ENCODE peak calls at places on chromosome 15, in six cellular contexts. One of them, this sample, is unnamed.

GRCh38 chr15:73346735-73347312 is 21.9 kb downstream of the HCN4 start:
- DNase-seq in ovary: peak; percentile 36
- DNase-seq in A549: peak; percentile 63
- DNase-seq in H1: peak; percentile 34
- DNase-seq in transverse colon: peak; percentile 65
- DNase-seq in stomach: peak; percentile 74
- DNase-seq in this sample: no peak

GRCh38 chr15:74277245-74277644 is 41.1 kb downstream of the CCDC33 start:
- DNase-seq in ovary: no peak
- DNase-seq in A549: no peak
- DNase-seq in H1: no peak
- DNase-seq in transverse colon: no peak
- DNase-seq in stomach: no peak
- DNase-seq in this sample: no peak

GRCh38 chr15:65377976-65378366 is at the start of gene IGDCC3:
- DNase-seq in ovary: peak; percentile 57
- DNase-seq in A549: no peak
- DNase-seq in H1: no peak
- DNase-seq in transverse colon: no peak
- DNase-seq in stomach: no peak
- DNase-seq in this sample: no peak

GRCh38 chr15:39359736-39360135 is 221.1 kb upstream of the THBS1 start:
- DNase-seq in ovary: no peak
- DNase-seq in A549: no peak
- DNase-seq in H1: no peak
- DNase-seq in transverse colon: no peak
- DNase-seq in stomach: no peak
- DNase-seq in this sample: no peak

GRCh38 chr15:85623648-85624047 is 171.1 kb downstream of the KLHL25 start:
- DNase-seq in ovary: no peak
- DNase-seq in A549: no peak
- DNase-seq in H1: no peak
- DNase-seq in transverse colon: no peak
- DNase-seq in stomach: no peak
- DNase-seq in this sample: no peak

GRCh38 chr15:85507114-85507513 is 126.7 kb downstream of the AKAP13 start:
- DNase-seq in ovary: no peak
- DNase-seq in A549: no peak
- DNase-seq in H1: no peak
- DNase-seq in transverse colon: no peak
- DNase-seq in stomach: no peak
- DNase-seq in this sample: no peak

GRCh38 chr15:89489376-89489775 is 7.0 kb downstream of the RHCG start:
- DNase-seq in ovary: no peak
- DNase-seq in A549: no peak
- DNase-seq in H1: no peak
- DNase-seq in transverse colon: no peak
- DNase-seq in stomach: no peak
- DNase-seq in this sample: no peak

GRCh38 chr15:58947179-58947578 is 13.7 kb upstream of the SLTM start:
- DNase-seq in ovary: no peak
- DNase-seq in A549: no peak
- DNase-seq in H1: no peak
- DNase-seq in transverse colon: no peak
- DNase-seq in stomach: no peak
- DNase-seq in this sample: no peak

GRCh38 chr15:82178061-82178460 is 84.5 kb downstream of the EFL1 start:
- DNase-seq in ovary: no peak
- DNase-seq in A549: no peak
- DNase-seq in H1: no peak
- DNase-seq in transverse colon: no peak
- DNase-seq in stomach: no peak
- DNase-seq in this sample: no peak

GRCh38 chr15:79058260-79058850 is 32.2 kb downstream of the RASGRF1 start:
- DNase-seq in ovary: no peak
- DNase-seq in A549: no peak
- DNase-seq in H1: no peak
- DNase-seq in transverse colon: no peak
- DNase-seq in stomach: no peak
- DNase-seq in this sample: peak; percentile 56

GRCh38 chr15:42736793-42737528 is at the start of gene CDAN1:
- DNase-seq in ovary: peak; percentile 94
- DNase-seq in A549: peak; percentile 89
- DNase-seq in H1: peak; percentile 29
- DNase-seq in transverse colon: peak; percentile 95
- DNase-seq in stomach: peak; percentile 94
- DNase-seq in this sample: peak; percentile 97

GRCh38 chr15:41730543-41730942 is 43.7 kb upstream of the MAPKBP1 start:
- DNase-seq in ovary: no peak
- DNase-seq in A549: no peak
- DNase-seq in H1: no peak
- DNase-seq in transverse colon: no peak
- DNase-seq in stomach: no peak
- DNase-seq in this sample: no peak

GRCh38 chr15:64013179-64014043 is 32.9 kb downstream of the DAPK2 start:
- DNase-seq in ovary: no peak
- DNase-seq in A549: no peak
- DNase-seq in H1: no peak
- DNase-seq in transverse colon: peak; percentile 56
- DNase-seq in stomach: peak; percentile 60
- DNase-seq in this sample: no peak

GRCh38 chr15:25439456-25439836 is 622 bp upstream of the UBE3A start:
- DNase-seq in ovary: no peak
- DNase-seq in A549: no peak
- DNase-seq in H1: no peak
- DNase-seq in transverse colon: peak; percentile 49
- DNase-seq in stomach: peak; percentile 27
- DNase-seq in this sample: no peak

GRCh38 chr15:44812029-44812517 is 75.7 kb downstream of the TRIM69 start:
- DNase-seq in ovary: no peak
- DNase-seq in A549: no peak
- DNase-seq in H1: no peak
- DNase-seq in transverse colon: peak; percentile 90
- DNase-seq in stomach: peak; percentile 76
- DNase-seq in this sample: no peak

GRCh38 chr15:47743385-47743784 is 26.1 kb downstream of the SEMA6D start:
- DNase-seq in ovary: no peak
- DNase-seq in A549: no peak
- DNase-seq in H1: no peak
- DNase-seq in transverse colon: no peak
- DNase-seq in stomach: no peak
- DNase-seq in this sample: no peak

GRCh38 chr15:28896944-28897343 is 11.2 kb downstream of the APBA2 start:
- DNase-seq in ovary: no peak
- DNase-seq in A549: no peak
- DNase-seq in H1: no peak
- DNase-seq in transverse colon: no peak
- DNase-seq in stomach: no peak
- DNase-seq in this sample: no peak

GRCh38 chr15:75237316-75237982 is 20.7 kb upstream of the GOLGA6C start:
- DNase-seq in ovary: no peak
- DNase-seq in A549: no peak
- DNase-seq in H1: no peak
- DNase-seq in transverse colon: no peak
- DNase-seq in stomach: no peak
- DNase-seq in this sample: peak; percentile 44

GRCh38 chr15:79849789-79850188 is 47.0 kb downstream of the MTHFS start:
- DNase-seq in ovary: no peak
- DNase-seq in A549: peak; percentile 25
- DNase-seq in H1: no peak
- DNase-seq in transverse colon: no peak
- DNase-seq in stomach: peak; percentile 35
- DNase-seq in this sample: no peak

GRCh38 chr15:73841756-73842590 is 31.4 kb upstream of the TBC1D21 start:
- DNase-seq in ovary: no peak
- DNase-seq in A549: no peak
- DNase-seq in H1: no peak
- DNase-seq in transverse colon: no peak
- DNase-seq in stomach: no peak
- DNase-seq in this sample: no peak

DNA sequence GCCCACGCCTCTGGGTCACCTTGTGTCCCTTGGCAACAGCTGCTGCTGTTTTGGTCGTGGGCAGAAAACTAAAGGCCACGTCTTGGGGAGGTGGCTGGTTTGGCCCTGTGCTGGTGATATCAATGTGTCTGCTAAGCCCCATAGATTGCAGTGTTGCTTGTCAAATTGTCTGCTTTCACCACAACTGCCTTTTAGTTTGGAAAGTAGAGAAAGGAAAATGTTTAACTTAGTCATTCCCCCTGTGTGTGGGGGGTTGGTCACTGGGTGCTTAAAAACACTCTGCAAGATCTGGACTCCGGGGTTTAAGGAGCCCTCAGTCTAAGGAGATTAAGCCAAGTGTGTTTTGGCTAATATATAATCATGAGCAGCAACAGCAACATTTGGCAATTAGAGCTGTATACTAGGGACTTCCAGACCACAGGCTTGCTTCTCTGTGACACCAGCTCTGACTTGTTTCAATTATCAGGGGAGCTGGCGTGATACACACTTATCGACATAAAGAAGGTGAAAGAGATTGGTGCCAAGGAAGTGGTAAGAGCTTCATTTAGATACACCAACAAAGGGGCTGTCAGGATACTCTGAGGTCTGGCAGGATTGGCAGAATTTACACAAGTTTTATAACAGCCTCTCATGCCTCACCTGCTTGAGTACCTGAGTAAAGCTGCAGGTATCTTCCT is 3.5 kb downstream of the SMAD3 start:
- DNase-seq in ovary: no peak
- DNase-seq in A549: no peak
- DNase-seq in H1: no peak
- DNase-seq in transverse colon: no peak
- DNase-seq in stomach: no peak
- DNase-seq in this sample: no peak
- TF ChIP-seq EP300 in ovary: no peak
- TF ChIP-seq EP300 in A549: no peak
- TF ChIP-seq EP300 in H1: no peak
- TF ChIP-seq EP300 in transverse colon: no peak
- TF ChIP-seq EP300 in stomach: no peak
- TF ChIP-seq EP300 in this sample: no peak

DNA sequence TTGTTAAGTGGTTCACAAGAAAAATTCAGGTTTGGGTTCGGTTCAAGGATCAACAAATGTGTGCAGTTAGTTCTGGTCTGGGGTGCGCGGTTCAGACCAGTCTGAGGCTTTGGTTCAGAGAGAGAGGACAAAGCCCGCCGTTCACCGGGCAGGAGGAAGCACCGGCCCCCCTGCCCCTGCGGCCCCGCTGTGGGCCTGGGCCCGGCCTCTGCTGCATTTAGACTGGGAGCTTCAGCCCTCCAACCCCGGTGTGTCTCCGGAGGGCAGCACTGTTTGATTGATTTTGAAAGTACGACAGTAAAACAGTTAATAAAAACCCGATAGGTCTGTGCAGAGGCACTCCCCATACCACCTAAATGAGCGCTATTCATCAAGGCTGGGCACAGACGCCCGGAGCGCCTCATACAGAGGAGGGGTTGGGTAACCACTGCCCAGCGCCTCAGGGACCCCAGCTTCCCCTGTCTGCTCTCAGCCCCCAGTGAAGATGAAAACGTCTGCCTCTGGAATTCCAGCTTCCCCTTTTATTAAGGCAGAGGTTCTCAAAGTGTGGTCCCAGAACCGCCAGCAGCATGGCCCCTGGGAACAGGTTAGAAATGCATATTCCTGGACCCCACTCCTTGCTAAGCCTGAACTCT is 256.7 kb upstream of the TLE3 start:
- DNase-seq in ovary: no peak
- DNase-seq in A549: no peak
- DNase-seq in H1: no peak
- DNase-seq in transverse colon: no peak
- DNase-seq in stomach: no peak
- DNase-seq in this sample: no peak
- H3K4me3 ChIP-seq in ovary: no peak overlapping the region
- H3K4me3 ChIP-seq in A549: no peak overlapping the region
- H3K4me3 ChIP-seq in H1: no peak overlapping the region
- H3K4me3 ChIP-seq in transverse colon: no peak overlapping the region
- H3K4me3 ChIP-seq in stomach: no peak overlapping the region
- H3K4me3 ChIP-seq in this sample: no peak overlapping the region

GRCh38 chr15:69760263-69760855 is 307.7 kb downstream of the RPLP1 start:
- DNase-seq in ovary: no peak
- DNase-seq in A549: no peak
- DNase-seq in H1: no peak
- DNase-seq in transverse colon: no peak
- DNase-seq in stomach: no peak
- DNase-seq in this sample: no peak
- TF ChIP-seq EP300 in ovary: no peak
- TF ChIP-seq EP300 in A549: no peak
- TF ChIP-seq EP300 in H1: no peak
- TF ChIP-seq EP300 in transverse colon: no peak
- TF ChIP-seq EP300 in stomach: no peak
- TF ChIP-seq EP300 in this sample: peak; percentile 14

GRCh38 chr15:100860829-100861510 is 18.7 kb upstream of the ALDH1A3 start:
- DNase-seq in ovary: no peak
- DNase-seq in A549: no peak
- DNase-seq in H1: no peak
- DNase-seq in transverse colon: no peak
- DNase-seq in stomach: no peak
- DNase-seq in this sample: peak; percentile 53

GRCh38 chr15:100862162-100862561 is 17.5 kb upstream of the ALDH1A3 start:
- DNase-seq in ovary: no peak
- DNase-seq in A549: no peak
- DNase-seq in H1: no peak
- DNase-seq in transverse colon: no peak
- DNase-seq in stomach: no peak
- DNase-seq in this sample: no peak

GRCh38 chr15:100861511-100861991 is 18.1 kb upstream of the ALDH1A3 start:
- DNase-seq in ovary: no peak
- DNase-seq in A549: no peak
- DNase-seq in H1: no peak
- DNase-seq in transverse colon: peak; percentile 21
- DNase-seq in stomach: no peak
- DNase-seq in this sample: peak; percentile 72

GRCh38 chr15:100866386-100867330 is 13.0 kb upstream of the ALDH1A3 start:
- DNase-seq in ovary: no peak
- DNase-seq in A549: no peak
- DNase-seq in H1: no peak
- DNase-seq in transverse colon: no peak
- DNase-seq in stomach: no peak
- DNase-seq in this sample: no peak

DNA sequence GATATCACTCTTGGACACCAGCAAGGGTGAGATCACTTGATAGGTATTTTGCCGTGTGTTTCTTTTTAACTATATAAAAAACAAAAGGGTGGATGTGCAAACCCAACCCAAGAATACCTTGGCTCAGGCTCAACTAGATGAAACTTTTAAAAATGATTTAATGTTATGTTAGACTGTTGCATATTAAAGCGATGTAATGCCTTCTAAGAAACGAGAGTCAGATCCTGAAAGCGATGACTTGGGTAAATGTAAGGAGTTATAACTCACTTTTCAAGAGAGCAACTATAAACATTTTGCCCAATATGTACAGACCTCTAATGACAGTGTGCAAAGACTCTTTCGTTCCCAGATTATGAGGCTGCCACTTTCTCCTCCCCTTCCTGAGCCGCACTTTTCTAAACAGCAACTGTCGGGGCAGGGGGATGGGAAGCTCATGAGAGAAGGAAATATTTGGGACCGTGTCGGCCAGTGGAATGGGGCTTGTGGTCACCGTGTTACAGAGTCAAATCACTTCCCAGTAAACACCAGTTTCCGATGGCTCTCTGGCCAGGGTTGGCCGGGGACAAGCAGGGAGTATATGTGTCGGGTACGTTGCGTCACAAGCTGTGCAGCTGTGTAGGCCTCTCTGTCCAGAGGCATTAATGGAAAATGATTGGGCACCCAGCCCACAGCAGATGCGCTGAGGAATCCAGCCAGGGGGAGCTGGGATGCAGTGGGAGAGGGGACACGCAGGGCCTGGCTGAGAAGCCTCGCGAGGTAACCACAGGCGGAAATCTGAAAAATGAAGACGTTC is 16.0 kb upstream of the ALDH1A3 start:
- DNase-seq in ovary: no peak
- DNase-seq in A549: no peak
- DNase-seq in H1: no peak
- DNase-seq in transverse colon: peak; percentile 51
- DNase-seq in stomach: peak; percentile 43
- DNase-seq in this sample: peak; percentile 86
- H3K4me3 ChIP-seq in ovary: no peak overlapping the region
- H3K4me3 ChIP-seq in A549: no peak overlapping the region
- H3K4me3 ChIP-seq in H1: no peak overlapping the region
- H3K4me3 ChIP-seq in transverse colon: no peak overlapping the region
- H3K4me3 ChIP-seq in stomach: no peak overlapping the region
- H3K4me3 ChIP-seq in this sample: no peak overlapping the region